ENCODE peak calls at places on chromosome 4, in six cellular contexts. One of them, this sample, is unnamed.

GRCh38 chr4:158172558-158173258 is at the start of gene GASK1B:
- DNase-seq in K562: peak; percentile 42
- DNase-seq in GM23248: peak; percentile 75
- DNase-seq in MM.1S: peak; percentile 59
- DNase-seq in HCT116: peak; percentile 49
- DNase-seq in GM23338: peak; percentile 86
- DNase-seq in this sample: peak; percentile 76

GRCh38 chr4:87052615-87053014 is 117.8 kb downstream of the AFF1 start:
- DNase-seq in K562: peak; percentile 59
- DNase-seq in GM23248: no peak
- DNase-seq in MM.1S: no peak
- DNase-seq in HCT116: no peak
- DNase-seq in GM23338: no peak
- DNase-seq in this sample: no peak

GRCh38 chr4:120809518-120809917 is 113.0 kb downstream of the PRDM5 start:
- DNase-seq in K562: no peak
- DNase-seq in GM23248: no peak
- DNase-seq in MM.1S: peak; percentile 10
- DNase-seq in HCT116: no peak
- DNase-seq in GM23338: no peak
- DNase-seq in this sample: no peak

GRCh38 chr4:47002593-47002992 is 9.2 kb upstream of the GABRA4 start:
- DNase-seq in K562: no peak
- DNase-seq in GM23248: peak; percentile 22
- DNase-seq in MM.1S: no peak
- DNase-seq in HCT116: no peak
- DNase-seq in GM23338: peak; percentile 23
- DNase-seq in this sample: peak; percentile 18

GRCh38 chr4:158578476-158578875 is 56.8 kb downstream of the RXFP1 start:
- DNase-seq in K562: peak; percentile 27
- DNase-seq in GM23248: peak; percentile 56
- DNase-seq in MM.1S: peak; percentile 14
- DNase-seq in HCT116: peak; percentile 8
- DNase-seq in GM23338: peak; percentile 57
- DNase-seq in this sample: peak; percentile 35

GRCh38 chr4:85610450-85610849 is 135.5 kb downstream of the ARHGAP24 start:
- DNase-seq in K562: no peak
- DNase-seq in GM23248: no peak
- DNase-seq in MM.1S: peak; percentile 79
- DNase-seq in HCT116: no peak
- DNase-seq in GM23338: no peak
- DNase-seq in this sample: no peak

GRCh38 chr4:43776371-43776770 is 672.2 kb downstream of the KCTD8 start:
- DNase-seq in K562: no peak
- DNase-seq in GM23248: peak; percentile 9
- DNase-seq in MM.1S: peak; percentile 57
- DNase-seq in HCT116: no peak
- DNase-seq in GM23338: peak; percentile 6
- DNase-seq in this sample: peak; percentile 6

GRCh38 chr4:13918110-13918509 is 290.6 kb upstream of the BOD1L1 start:
- DNase-seq in K562: no peak
- DNase-seq in GM23248: peak; percentile 99
- DNase-seq in MM.1S: no peak
- DNase-seq in HCT116: no peak
- DNase-seq in GM23338: no peak
- DNase-seq in this sample: no peak

GRCh38 chr4:151150821-151151580 is 51.6 kb downstream of the RPS3A start:
- DNase-seq in K562: no peak
- DNase-seq in GM23248: no peak
- DNase-seq in MM.1S: no peak
- DNase-seq in HCT116: no peak
- DNase-seq in GM23338: no peak
- DNase-seq in this sample: no peak

GRCh38 chr4:177229331-177229730 is 80.3 kb upstream of the NEIL3 start:
- DNase-seq in K562: no peak
- DNase-seq in GM23248: peak; percentile 32
- DNase-seq in MM.1S: no peak
- DNase-seq in HCT116: no peak
- DNase-seq in GM23338: no peak
- DNase-seq in this sample: no peak

DNA sequence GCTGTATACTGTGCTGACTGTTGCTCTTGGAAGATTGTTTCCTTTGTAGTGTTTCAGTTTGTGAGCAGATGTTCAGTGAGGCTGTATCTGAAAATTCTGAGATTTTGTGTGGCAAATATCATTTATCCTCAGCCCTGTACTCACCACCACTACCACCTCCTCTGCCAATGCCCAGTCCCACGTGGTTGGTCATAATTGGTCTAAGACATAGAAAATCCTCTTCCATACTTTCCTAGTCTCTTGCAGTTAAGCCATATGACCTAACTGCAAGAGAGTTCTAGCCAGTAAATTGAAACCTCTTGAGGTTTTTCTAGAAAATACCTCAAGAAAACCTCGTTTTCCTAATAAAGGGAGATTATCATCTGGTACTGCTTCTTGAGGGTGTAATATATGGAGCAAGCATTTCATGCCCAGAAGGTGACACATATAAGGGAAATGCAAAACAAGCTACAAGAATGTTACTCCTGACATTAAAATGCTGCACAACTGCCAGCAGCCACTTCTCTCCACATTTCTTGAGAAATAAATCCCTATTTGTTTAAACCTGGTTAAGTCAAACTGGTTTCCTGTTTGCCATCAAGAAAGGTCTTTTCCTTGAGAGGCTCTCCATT is 32.8 kb downstream of the ABCE1 start:
- DNase-seq in K562: no peak
- DNase-seq in GM23248: peak; percentile 93
- DNase-seq in MM.1S: no peak
- DNase-seq in HCT116: no peak
- DNase-seq in GM23338: no peak
- DNase-seq in this sample: no peak
- H3K36me3 ChIP-seq in K562: peaks cover 79% of the 10 kb centered on the region
- H3K36me3 ChIP-seq in GM23248: peaks cover 27% of the 10 kb centered on the region
- H3K36me3 ChIP-seq in MM.1S: peaks cover 9% of the 10 kb centered on the region
- H3K36me3 ChIP-seq in HCT116: peaks cover 14% of the 10 kb centered on the region
- H3K36me3 ChIP-seq in GM23338: peaks cover 22% of the 10 kb centered on the region
- H3K36me3 ChIP-seq in this sample: peaks cover 40% of the 10 kb centered on the region

DNA sequence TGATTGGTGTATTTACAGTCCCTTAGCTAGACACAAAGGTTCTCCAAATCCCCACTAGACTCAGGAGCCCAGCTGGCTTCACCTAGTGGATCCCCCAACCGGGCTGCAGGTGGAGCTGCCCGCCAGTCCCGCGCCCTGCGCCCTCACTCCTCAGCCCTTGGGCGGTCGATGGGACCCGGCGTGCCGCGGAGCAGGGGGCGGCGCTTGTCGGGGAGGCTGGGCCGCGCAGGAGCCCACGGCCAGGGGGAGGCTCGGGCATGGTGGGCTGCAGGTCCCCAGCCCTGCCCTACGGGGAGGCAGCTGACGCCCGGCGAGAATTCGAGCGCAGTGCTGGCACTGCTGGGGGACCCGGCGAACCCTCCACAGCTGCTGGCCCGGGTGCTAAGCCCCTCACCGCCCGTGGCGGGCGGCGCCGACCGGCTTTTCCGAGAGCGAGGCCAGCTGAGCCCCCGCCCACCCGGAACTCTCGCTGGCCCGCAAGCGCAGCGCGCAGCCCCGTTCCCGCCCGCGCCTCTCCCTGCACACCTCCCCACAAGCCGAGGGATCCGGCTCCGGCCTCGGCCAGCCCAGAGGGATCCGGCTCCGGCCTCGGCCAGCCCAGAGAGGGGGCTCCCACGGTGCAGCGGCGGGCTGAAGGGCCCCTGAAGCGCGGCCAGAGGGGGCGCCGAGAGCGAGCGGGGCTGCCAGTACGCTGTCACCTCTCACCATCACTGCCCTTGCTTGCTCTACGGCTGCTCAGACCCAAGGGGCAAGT is 39.4 kb downstream of the WFS1 start:
- DNase-seq in K562: no peak
- DNase-seq in GM23248: peak; percentile 22
- DNase-seq in MM.1S: no peak
- DNase-seq in HCT116: no peak
- DNase-seq in GM23338: peak; percentile 72
- DNase-seq in this sample: peak; percentile 21
- TF ChIP-seq EZH2 in K562: no peak
- TF ChIP-seq EZH2 in GM23248: peak; percentile 49
- TF ChIP-seq EZH2 in MM.1S: no peak
- TF ChIP-seq EZH2 in HCT116: no peak
- TF ChIP-seq EZH2 in GM23338: no peak
- TF ChIP-seq EZH2 in this sample: peak; percentile 48

GRCh38 chr4:185005209-185005819 is 13.0 kb upstream of the HELT start:
- DNase-seq in K562: peak; percentile 77
- DNase-seq in GM23248: peak; percentile 85
- DNase-seq in MM.1S: peak; percentile 82
- DNase-seq in HCT116: peak; percentile 72
- DNase-seq in GM23338: peak; percentile 94
- DNase-seq in this sample: peak; percentile 86
- H3K4me3 ChIP-seq in K562: no peak overlapping the region
- H3K4me3 ChIP-seq in GM23248: peak overlapping the region; percentile 42
- H3K4me3 ChIP-seq in MM.1S: peak overlapping the region; percentile 65
- H3K4me3 ChIP-seq in HCT116: peak overlapping the region; percentile 13
- H3K4me3 ChIP-seq in GM23338: peak overlapping the region; percentile 54
- H3K4me3 ChIP-seq in this sample: peak overlapping the region; percentile 23

GRCh38 chr4:99078336-99078735 is 10.3 kb downstream of the ADH5 start:
- DNase-seq in K562: no peak
- DNase-seq in GM23248: no peak
- DNase-seq in MM.1S: no peak
- DNase-seq in HCT116: no peak
- DNase-seq in GM23338: no peak
- DNase-seq in this sample: no peak

GRCh38 chr4:99076292-99076976 is 12.2 kb downstream of the ADH5 start:
- DNase-seq in K562: no peak
- DNase-seq in GM23248: no peak
- DNase-seq in MM.1S: no peak
- DNase-seq in HCT116: no peak
- DNase-seq in GM23338: no peak
- DNase-seq in this sample: no peak

GRCh38 chr4:99071159-99071558 is 17.4 kb downstream of the ADH5 start:
- DNase-seq in K562: no peak
- DNase-seq in GM23248: no peak
- DNase-seq in MM.1S: no peak
- DNase-seq in HCT116: no peak
- DNase-seq in GM23338: no peak
- DNase-seq in this sample: no peak

GRCh38 chr4:99077177-99077576 is 11.4 kb downstream of the ADH5 start:
- DNase-seq in K562: no peak
- DNase-seq in GM23248: no peak
- DNase-seq in MM.1S: no peak
- DNase-seq in HCT116: no peak
- DNase-seq in GM23338: no peak
- DNase-seq in this sample: no peak

DNA sequence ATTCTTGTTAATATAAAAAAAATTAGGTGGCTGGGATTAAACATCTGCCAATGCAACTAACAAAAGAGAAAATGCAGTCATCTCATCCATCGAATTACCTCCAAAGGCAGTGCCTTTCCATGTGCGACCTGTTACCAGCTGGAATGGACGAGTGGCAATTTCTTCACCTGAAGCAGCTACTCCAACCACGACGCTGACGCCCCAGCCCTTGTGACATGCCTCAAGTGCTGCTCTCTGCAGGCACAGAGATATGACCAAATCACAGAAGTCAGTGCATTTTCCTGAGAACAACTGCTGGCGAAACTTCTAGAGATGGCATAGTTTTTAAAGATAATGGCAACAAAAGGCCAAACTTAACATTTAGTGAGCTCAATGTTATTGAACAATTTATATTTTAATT is 13.8 kb downstream of the ADH5 start:
- DNase-seq in K562: no peak
- DNase-seq in GM23248: no peak
- DNase-seq in MM.1S: no peak
- DNase-seq in HCT116: no peak
- DNase-seq in GM23338: no peak
- DNase-seq in this sample: no peak
- H3K36me3 ChIP-seq in K562: peaks cover 96% of the 10 kb centered on the region
- H3K36me3 ChIP-seq in GM23248: peaks cover 87% of the 10 kb centered on the region
- H3K36me3 ChIP-seq in MM.1S: no peaks in the 10 kb centered on the region
- H3K36me3 ChIP-seq in HCT116: peaks cover 53% of the 10 kb centered on the region
- H3K36me3 ChIP-seq in GM23338: peaks cover 60% of the 10 kb centered on the region
- H3K36me3 ChIP-seq in this sample: peaks cover 91% of the 10 kb centered on the region

GRCh38 chr4:76515975-76516853 is 81.2 kb downstream of the SHROOM3 start:
- DNase-seq in K562: no peak
- DNase-seq in GM23248: peak; percentile 14
- DNase-seq in MM.1S: no peak
- DNase-seq in HCT116: no peak
- DNase-seq in GM23338: no peak
- DNase-seq in this sample: peak; percentile 22
- TF ChIP-seq EZH2 in K562: no peak
- TF ChIP-seq EZH2 in GM23248: no peak
- TF ChIP-seq EZH2 in MM.1S: no peak
- TF ChIP-seq EZH2 in HCT116: no peak
- TF ChIP-seq EZH2 in GM23338: no peak
- TF ChIP-seq EZH2 in this sample: no peak

DNA sequence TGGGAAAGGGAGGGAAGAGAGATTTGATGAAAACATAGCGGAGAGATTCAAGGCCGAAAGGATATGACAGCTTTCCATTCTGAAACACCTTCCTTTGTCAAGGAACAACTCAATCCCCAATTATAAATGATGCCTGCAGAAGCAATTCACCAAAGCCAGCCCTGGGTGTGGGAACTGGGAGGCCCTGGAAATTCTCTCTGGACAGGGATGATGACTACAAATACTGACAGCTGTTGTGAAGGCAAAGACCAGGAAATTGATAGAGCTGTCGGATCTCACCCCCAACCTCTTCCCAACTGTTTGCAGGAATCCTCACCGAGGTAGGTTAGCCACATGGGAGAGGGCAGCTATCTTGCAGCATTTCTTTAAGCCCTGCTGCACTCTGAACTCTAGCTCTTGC is 54.3 kb downstream of the CCDC149 start:
- DNase-seq in K562: no peak
- DNase-seq in GM23248: no peak
- DNase-seq in MM.1S: no peak
- DNase-seq in HCT116: no peak
- DNase-seq in GM23338: no peak
- DNase-seq in this sample: no peak
- H3K4me3 ChIP-seq in K562: no peak overlapping the region
- H3K4me3 ChIP-seq in GM23248: peak overlapping the region; percentile 47
- H3K4me3 ChIP-seq in MM.1S: no peak overlapping the region
- H3K4me3 ChIP-seq in HCT116: no peak overlapping the region
- H3K4me3 ChIP-seq in GM23338: no peak overlapping the region
- H3K4me3 ChIP-seq in this sample: no peak overlapping the region

This sample was measured in A673.